ENCODE peak calls at places on chromosomes 7 and 10, in four cellular contexts. One of them, this sample, is unnamed.

GRCh38 chr7:32588657-32589056 is 93.4 kb downstream of the AVL9 start:
- DNase-seq in adrenal gland: no peak
- DNase-seq in dorsolateral prefrontal cortex: no peak
- DNase-seq in esophagus squamous epithelium: no peak
- DNase-seq in this sample: no peak

GRCh38 chr10:51321968-51322367 is 247.7 kb downstream of the PRKG1 start:
- DNase-seq in esophagus squamous epithelium: no peak
- DNase-seq in adrenal gland: no peak
- DNase-seq in dorsolateral prefrontal cortex: no peak
- DNase-seq in this sample: no peak

GRCh38 chr10:114751856-114752255 is 69.7 kb upstream of the FHIP2A start:
- DNase-seq in adrenal gland: no peak
- DNase-seq in esophagus squamous epithelium: no peak
- DNase-seq in dorsolateral prefrontal cortex: no peak
- DNase-seq in this sample: no peak

GRCh38 chr7:44885394-44886317 is at the start of gene PURB:
- DNase-seq in adrenal gland: peak; percentile 95
- DNase-seq in dorsolateral prefrontal cortex: peak; percentile 91
- DNase-seq in esophagus squamous epithelium: peak; percentile 63
- DNase-seq in this sample: peak; percentile 84

GRCh38 chr10:17671307-17671706 is 27.4 kb downstream of the STAM start:
- DNase-seq in dorsolateral prefrontal cortex: no peak
- DNase-seq in esophagus squamous epithelium: no peak
- DNase-seq in adrenal gland: no peak
- DNase-seq in this sample: no peak

GRCh38 chr7:55111007-55111406 is 92.2 kb downstream of the EGFR start:
- DNase-seq in esophagus squamous epithelium: no peak
- DNase-seq in adrenal gland: no peak
- DNase-seq in dorsolateral prefrontal cortex: no peak
- DNase-seq in this sample: no peak

GRCh38 chr10:95339863-95340262 is 49.1 kb upstream of the PDLIM1 start:
- DNase-seq in esophagus squamous epithelium: no peak
- DNase-seq in dorsolateral prefrontal cortex: no peak
- DNase-seq in adrenal gland: no peak
- DNase-seq in this sample: no peak

GRCh38 chr7:87369216-87369615 is 23.8 kb downstream of the CROT start:
- DNase-seq in dorsolateral prefrontal cortex: no peak
- DNase-seq in esophagus squamous epithelium: no peak
- DNase-seq in adrenal gland: no peak
- DNase-seq in this sample: no peak

GRCh38 chr7:51789494-51789893 is 472.9 kb upstream of the COBL start:
- DNase-seq in adrenal gland: no peak
- DNase-seq in esophagus squamous epithelium: no peak
- DNase-seq in dorsolateral prefrontal cortex: no peak
- DNase-seq in this sample: no peak

GRCh38 chr10:132328738-132329137 is 3.3 kb upstream of the LRRC27 start:
- DNase-seq in adrenal gland: no peak
- DNase-seq in dorsolateral prefrontal cortex: no peak
- DNase-seq in esophagus squamous epithelium: no peak
- DNase-seq in this sample: no peak
- H3K4me3 ChIP-seq in adrenal gland: no peak overlapping the region
- H3K4me3 ChIP-seq in dorsolateral prefrontal cortex: no peak overlapping the region
- H3K4me3 ChIP-seq in esophagus squamous epithelium: no peak overlapping the region
- H3K4me3 ChIP-seq in this sample: peak overlapping the region; percentile 86

DNA sequence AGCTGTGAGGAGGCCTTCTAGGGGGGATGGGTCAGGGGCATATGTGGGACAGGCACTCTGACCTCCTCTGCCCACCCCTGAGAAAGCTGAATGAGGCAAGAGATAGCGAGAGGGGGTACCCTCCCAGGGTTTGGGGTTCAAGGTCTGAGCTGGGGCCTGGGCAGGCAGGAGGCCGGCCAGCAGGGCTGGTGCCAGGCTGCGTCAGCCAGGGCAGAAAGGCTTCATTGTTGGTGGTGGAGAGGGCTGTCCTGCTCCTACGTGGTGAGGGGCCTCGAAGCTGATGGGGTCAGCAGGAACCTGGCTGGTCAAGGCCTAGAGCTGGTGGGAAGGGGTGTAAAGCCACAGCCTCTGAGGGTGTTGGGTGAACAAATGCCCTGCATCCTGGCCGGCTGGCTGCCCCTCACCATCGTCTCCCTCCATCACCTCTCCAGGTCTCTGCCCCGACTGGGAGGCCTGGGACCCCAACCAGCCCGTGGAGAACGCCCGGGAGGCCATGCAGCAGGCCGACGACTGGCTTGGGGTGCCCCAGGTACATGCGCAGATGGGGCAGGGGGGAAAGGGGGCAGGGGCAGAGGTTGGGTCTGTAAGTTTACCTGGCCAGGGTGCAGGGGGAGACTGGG is 6.6 kb downstream of the FLNC start:
- DNase-seq in adrenal gland: no peak
- DNase-seq in esophagus squamous epithelium: no peak
- DNase-seq in dorsolateral prefrontal cortex: peak; percentile 55
- DNase-seq in this sample: no peak
- H3K4me3 ChIP-seq in adrenal gland: no peak overlapping the region
- H3K4me3 ChIP-seq in esophagus squamous epithelium: no peak overlapping the region
- H3K4me3 ChIP-seq in dorsolateral prefrontal cortex: no peak overlapping the region
- H3K4me3 ChIP-seq in this sample: no peak overlapping the region

DNA sequence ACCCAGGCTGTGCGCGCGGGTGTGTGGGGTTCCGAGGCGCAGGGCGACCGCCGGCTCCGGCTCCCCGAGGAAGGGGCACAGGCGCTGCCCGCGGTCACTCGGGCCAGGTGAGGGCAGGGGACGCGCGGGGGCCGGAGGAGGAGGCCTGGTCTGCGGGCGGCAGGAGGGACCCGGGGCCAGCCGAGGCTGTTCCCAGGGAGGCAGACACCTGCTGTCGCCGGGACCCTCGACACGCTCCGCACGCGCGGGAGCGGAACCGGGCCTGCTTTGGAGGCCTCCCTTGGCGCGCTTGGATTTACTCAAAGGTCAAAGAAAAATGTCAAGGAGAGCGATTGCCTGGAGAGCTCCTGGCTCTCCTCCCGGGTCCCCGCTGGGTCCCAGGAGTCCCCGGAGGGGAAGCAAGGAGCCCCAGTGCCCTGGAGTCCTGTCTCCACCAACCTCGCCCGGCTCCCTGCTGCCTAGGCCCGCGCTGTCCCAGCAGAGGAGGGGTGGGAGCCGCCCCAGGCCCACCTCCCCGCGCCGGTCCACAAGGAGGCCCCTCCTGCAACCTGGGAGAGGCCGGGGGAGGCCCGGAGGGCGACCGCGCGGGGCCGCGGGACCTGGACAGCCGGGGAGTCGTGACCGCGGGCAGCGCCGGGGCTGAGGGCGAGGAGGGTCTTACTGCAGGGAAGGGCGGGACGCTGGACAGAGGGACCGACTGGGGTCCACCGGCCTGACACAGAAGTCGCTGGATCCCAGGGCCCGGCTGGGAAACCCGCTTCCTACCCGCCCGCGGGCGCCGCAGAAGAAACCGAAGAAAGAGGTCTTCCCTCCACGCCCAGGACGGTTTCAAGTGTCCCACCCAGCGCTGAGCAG is 348.9 kb downstream of the DNAJB6 start:
- DNase-seq in esophagus squamous epithelium: no peak
- DNase-seq in adrenal gland: no peak
- DNase-seq in dorsolateral prefrontal cortex: no peak
- DNase-seq in this sample: no peak
- H3K4me3 ChIP-seq in esophagus squamous epithelium: no peak overlapping the region
- H3K4me3 ChIP-seq in adrenal gland: no peak overlapping the region
- H3K4me3 ChIP-seq in dorsolateral prefrontal cortex: peak overlapping the region; percentile 41
- H3K4me3 ChIP-seq in this sample: no peak overlapping the region

GRCh38 chr10:79440281-79440680 is 5.1 kb downstream of the ZCCHC24 start:
- DNase-seq in adrenal gland: no peak
- DNase-seq in dorsolateral prefrontal cortex: no peak
- DNase-seq in esophagus squamous epithelium: no peak
- DNase-seq in this sample: no peak

GRCh38 chr10:79437111-79437814 is 8.2 kb downstream of the ZCCHC24 start:
- DNase-seq in dorsolateral prefrontal cortex: no peak
- DNase-seq in adrenal gland: no peak
- DNase-seq in esophagus squamous epithelium: no peak
- DNase-seq in this sample: no peak

GRCh38 chr10:79436850-79437103 is 8.6 kb downstream of the ZCCHC24 start:
- DNase-seq in esophagus squamous epithelium: no peak
- DNase-seq in dorsolateral prefrontal cortex: no peak
- DNase-seq in adrenal gland: no peak
- DNase-seq in this sample: no peak

GRCh38 chr10:79438021-79438698 is 7.3 kb downstream of the ZCCHC24 start:
- DNase-seq in esophagus squamous epithelium: no peak
- DNase-seq in dorsolateral prefrontal cortex: no peak
- DNase-seq in adrenal gland: no peak
- DNase-seq in this sample: no peak

DNA sequence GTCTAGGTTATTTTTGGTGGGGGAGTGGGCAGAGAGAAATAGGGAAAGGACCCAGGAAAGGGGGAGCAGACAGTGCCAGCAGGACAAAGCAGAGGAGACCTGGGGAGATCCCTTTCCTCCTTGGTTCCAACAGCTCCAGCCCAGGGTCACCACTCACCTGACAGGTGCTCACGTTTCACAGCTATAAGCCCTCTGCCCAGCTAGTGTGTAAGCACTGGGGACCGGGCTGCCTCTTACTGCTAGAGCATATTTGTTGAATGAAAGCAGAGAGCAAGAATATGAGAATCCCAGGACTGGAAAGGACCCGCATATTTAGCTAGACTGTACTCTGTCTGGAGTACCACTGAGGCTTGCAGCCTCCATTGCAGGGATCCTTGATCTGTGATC is 6.7 kb downstream of the ZCCHC24 start:
- DNase-seq in dorsolateral prefrontal cortex: no peak
- DNase-seq in adrenal gland: no peak
- DNase-seq in esophagus squamous epithelium: no peak
- DNase-seq in this sample: no peak
- H3K4me3 ChIP-seq in dorsolateral prefrontal cortex: peak overlapping the region; percentile 25
- H3K4me3 ChIP-seq in adrenal gland: no peak overlapping the region
- H3K4me3 ChIP-seq in esophagus squamous epithelium: no peak overlapping the region
- H3K4me3 ChIP-seq in this sample: no peak overlapping the region

GRCh38 chr7:158837790-158838189 is 8.5 kb upstream of the ESYT2 start:
- DNase-seq in esophagus squamous epithelium: no peak
- DNase-seq in dorsolateral prefrontal cortex: no peak
- DNase-seq in adrenal gland: no peak
- DNase-seq in this sample: no peak

GRCh38 chr7:158832994-158833393 is 3.7 kb upstream of the ESYT2 start:
- DNase-seq in esophagus squamous epithelium: no peak
- DNase-seq in dorsolateral prefrontal cortex: no peak
- DNase-seq in adrenal gland: no peak
- DNase-seq in this sample: no peak

GRCh38 chr7:158836692-158837091 is 7.4 kb upstream of the ESYT2 start:
- DNase-seq in adrenal gland: no peak
- DNase-seq in dorsolateral prefrontal cortex: no peak
- DNase-seq in esophagus squamous epithelium: no peak
- DNase-seq in this sample: no peak

GRCh38 chr7:158838238-158838637 is 8.9 kb upstream of the ESYT2 start:
- DNase-seq in adrenal gland: no peak
- DNase-seq in esophagus squamous epithelium: no peak
- DNase-seq in dorsolateral prefrontal cortex: no peak
- DNase-seq in this sample: no peak

GRCh38 chr7:158834799-158835784 is 5.8 kb upstream of the ESYT2 start:
- DNase-seq in dorsolateral prefrontal cortex: no peak
- DNase-seq in esophagus squamous epithelium: no peak
- DNase-seq in adrenal gland: peak; percentile 68
- DNase-seq in this sample: no peak
- H3K4me3 ChIP-seq in dorsolateral prefrontal cortex: no peak overlapping the region
- H3K4me3 ChIP-seq in esophagus squamous epithelium: no peak overlapping the region
- H3K4me3 ChIP-seq in adrenal gland: no peak overlapping the region
- H3K4me3 ChIP-seq in this sample: no peak overlapping the region

GRCh38 chr10:38038932-38039245 is 28.4 kb downstream of the ZNF33A start:
- DNase-seq in esophagus squamous epithelium: no peak
- DNase-seq in dorsolateral prefrontal cortex: no peak
- DNase-seq in adrenal gland: no peak
- DNase-seq in this sample: no peak

GRCh38 chr10:38032881-38033280 is 22.4 kb downstream of the ZNF33A start:
- DNase-seq in esophagus squamous epithelium: no peak
- DNase-seq in dorsolateral prefrontal cortex: no peak
- DNase-seq in adrenal gland: no peak
- DNase-seq in this sample: no peak

GRCh38 chr10:38043516-38043915 is 33.0 kb downstream of the ZNF33A start:
- DNase-seq in dorsolateral prefrontal cortex: no peak
- DNase-seq in adrenal gland: no peak
- DNase-seq in esophagus squamous epithelium: no peak
- DNase-seq in this sample: no peak

DNA sequence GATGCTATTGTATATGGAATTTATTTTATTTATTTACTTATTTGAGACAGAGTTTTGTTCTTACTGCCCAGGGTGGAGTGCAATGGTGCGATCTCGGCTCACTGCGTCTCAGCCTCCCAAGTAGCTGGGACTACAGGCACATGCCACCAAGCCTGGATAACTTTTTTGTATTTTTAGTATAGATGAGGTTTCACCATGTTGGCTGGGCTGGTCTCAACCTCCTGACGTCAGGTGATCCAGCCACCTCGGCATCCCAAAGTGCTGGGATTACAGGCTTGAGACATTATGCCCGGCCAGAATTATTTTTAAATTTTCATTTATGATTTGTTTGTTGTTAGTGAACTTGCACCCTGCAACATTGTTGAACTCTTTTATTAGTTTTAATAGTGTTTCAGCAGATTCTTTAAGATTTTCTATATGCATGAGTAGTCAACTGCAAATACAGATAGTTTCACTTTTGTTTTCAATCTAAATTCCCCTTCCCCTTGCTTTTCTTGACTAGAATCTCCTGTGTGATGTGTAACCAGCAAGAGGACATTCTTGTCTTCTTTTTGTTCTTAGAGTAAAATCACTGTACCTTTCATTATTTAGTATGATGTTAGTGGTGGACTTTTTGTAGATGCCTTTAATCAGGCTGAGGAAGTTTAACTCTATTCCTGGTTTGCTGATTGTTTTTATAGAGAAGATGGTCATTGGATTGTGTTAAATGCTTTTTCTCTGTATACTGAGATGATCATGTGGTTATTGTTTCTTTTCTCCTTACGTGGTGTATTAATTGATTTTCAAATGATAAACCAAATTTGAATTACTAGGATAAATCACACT is 27.8 kb downstream of the ZNF33A start:
- DNase-seq in esophagus squamous epithelium: no peak
- DNase-seq in adrenal gland: no peak
- DNase-seq in dorsolateral prefrontal cortex: no peak
- DNase-seq in this sample: no peak
- H3K4me3 ChIP-seq in esophagus squamous epithelium: no peak overlapping the region
- H3K4me3 ChIP-seq in adrenal gland: no peak overlapping the region
- H3K4me3 ChIP-seq in dorsolateral prefrontal cortex: no peak overlapping the region
- H3K4me3 ChIP-seq in this sample: no peak overlapping the region